ENCODE peak calls at places on chromosomes 4 and X, in four cellular contexts. P, D, M and C are unnamed samples.

GRCh38 chrX:6777211-6778002 is 242.5 kb upstream of the VCX3A start:
- DNase-seq in M (no peak), D (no peak), P (no peak), C (no peak)

GRCh38 chr4:120049732-120050494 is 16.7 kb downstream of the MAD2L1 start:
- DNase-seq in P (peak), M (peak), D (peak), C (peak)

GRCh38 chr4:84470204-84470785 is 28.8 kb downstream of the NKX6-1 start:
- DNase-seq in D (no peak), P (no peak), M (no peak), C (no peak)

GRCh38 chr4:137307806-137308205 is 224.5 kb downstream of the PCDH18 start:
- DNase-seq in M (no peak), P (no peak), D (no peak), C (no peak)

GRCh38 chr4:111228874-111229273 is 606.0 kb upstream of the PITX2 start:
- DNase-seq in D (no peak), M (no peak), P (no peak), C (no peak)

GRCh38 chr4:5747746-5748365 is 36.9 kb downstream of the EVC start:
- DNase-seq in D (no peak), M (no peak), P (no peak), C (no peak)

GRCh38 chr4:87038837-87039715 is 104.3 kb downstream of the AFF1 start:
- DNase-seq in P (no peak), M (peak), D (peak), C (peak)

GRCh38 chr4:157217708-157218107 is 2.8 kb upstream of the GRIA2 start:
- DNase-seq in D (no peak), M (peak), P (no peak), C (no peak)

GRCh38 chr4:3070709-3071500 is 3.4 kb downstream of the HTT-AS start:
- DNase-seq in D (no peak), P (no peak), M (no peak), C (no peak)

GRCh38 chrX:151386838-151387459 is 10.1 kb upstream of the VMA21 start:
- DNase-seq in P (no peak), M (no peak), D (no peak), C (no peak)

GRCh38 chr4:41787931-41788330 is 39.4 kb upstream of the PHOX2B start:
- DNase-seq in D (no peak), P (no peak), M (no peak), C (no peak)

GRCh38 chr4:992297-993110 is 700 bp downstream of the SLC26A1 start:
- DNase-seq in P (no peak), D (no peak), M (no peak), C (no peak)

GRCh38 chr4:156781852-156782251 is 189.7 kb downstream of the PDGFC start:
- DNase-seq in M (no peak), D (no peak), P (no peak), C (no peak)

GRCh38 chr4:82248903-82249632 is 124.7 kb downstream of the HNRNPD start:
- DNase-seq in M (no peak), D (no peak), P (no peak), C (no peak)

GRCh38 chr4:36392049-36392448 is 110.6 kb downstream of the DTHD1 start:
- DNase-seq in D (no peak), M (no peak), P (no peak), C (no peak)

GRCh38 chrX:109840585-109840984 is 107.5 kb upstream of the ACSL4 start:
- DNase-seq in M (no peak), D (no peak), P (no peak), C (peak)